ENCODE peak calls at places on chromosomes 16 and 17, in ten cellular contexts. D is activated CD4-positive, alpha-beta T cell treated with anti-CD3 and anti-CD28 coated beads for 36 hours; H is AG09319; V is GM04504; R is HFFc6; Y is RPMI8226; I is brain microvascular endothelial cell; C is left ventricle myocardium inferior; A is transverse colon; G is activated T-cell treated with anti-CD3 and anti-CD28 coated beads, Interleukin-2, amount 50 U/mL, for 72 hours. F is an unnamed sample.

GRCh38 chr16:57723170-57723569 is 12.4 kb upstream of the KATNB1 start:
- DNase-seq in A (no peak), C (no peak), D (no peak), Y (no peak), H (no peak), R (no peak), V (no peak), I (no peak), G (no peak), F (no peak)

GRCh38 chr17:56499799-56500388 is 93.6 kb upstream of the NOG start:
- DNase-seq in D (peak), V (no peak), I (peak), R (peak), A (no peak), G (peak), C (no peak), Y (peak), H (no peak), F (peak)

GRCh38 chr17:64171041-64171440 is 41.1 kb upstream of the ERN1 start:
- DNase-seq in D (no peak), V (no peak), Y (no peak), G (no peak), R (no peak), I (no peak), H (no peak), C (no peak), A (no peak), F (no peak)

GRCh38 chr17:19262650-19263620 is 25.8 kb downstream of the EPN2 start:
- DNase-seq in D (peak), I (peak), R (peak), C (no peak), H (no peak), V (no peak), Y (no peak), A (no peak), G (no peak), F (no peak)

GRCh38 chr16:75263963-75264445 is 12.6 kb upstream of the BCAR1 start:
- DNase-seq in G (no peak), Y (no peak), A (peak), I (no peak), H (no peak), R (no peak), V (no peak), D (no peak), C (no peak), F (peak)

GRCh38 chr16:69240336-69240735 is 53.4 kb downstream of the SNTB2 start:
- DNase-seq in R (peak), A (no peak), H (no peak), D (no peak), C (no peak), V (no peak), Y (no peak), I (peak), G (no peak), F (no peak)

GRCh38 chr16:1991135-1991551 is 1.4 kb downstream of the SYNGR3 start:
- DNase-seq in C (no peak), R (no peak), I (no peak), H (no peak), V (no peak), Y (no peak), G (peak), A (peak), D (peak), F (no peak)

GRCh38 chr16:56426585-56426984 is 1.2 kb upstream of the AMFR start:
- DNase-seq in A (no peak), H (no peak), Y (no peak), D (no peak), R (no peak), I (no peak), V (no peak), G (no peak), C (no peak), F (no peak)

GRCh38 chr16:71754108-71754507 is 29.6 kb upstream of the PHLPP2 start:
- DNase-seq in I (no peak), D (no peak), C (no peak), Y (no peak), G (no peak), V (no peak), A (no peak), H (no peak), R (no peak), F (no peak)

GRCh38 chr16:89136931-89137330 is 34.6 kb upstream of the CDH15 start:
- DNase-seq in V (no peak), Y (no peak), H (no peak), C (no peak), A (no peak), R (no peak), D (no peak), G (no peak), I (no peak), F (no peak)

GRCh38 chr16:56093055-56093454 is 98.2 kb upstream of the GNAO1 start:
- DNase-seq in I (no peak), D (no peak), G (no peak), C (no peak), Y (no peak), H (no peak), A (no peak), V (no peak), R (no peak), F (no peak)

GRCh38 chr16:58717994-58718393 is 16.1 kb downstream of the GOT2 start:
- DNase-seq in V (no peak), A (no peak), H (no peak), C (no peak), D (no peak), Y (no peak), R (no peak), I (no peak), G (no peak), F (no peak)

GRCh38 chr17:35804658-35805192 is 4.6 kb upstream of the TAF15 start:
- DNase-seq in D (peak), Y (peak), I (peak), A (peak), V (peak), G (peak), R (peak), C (no peak), H (peak), F (peak)

GRCh38 chr17:64982139-64982802 is 63.0 kb upstream of the LRRC37A3 start:
- DNase-seq in C (no peak), D (no peak), V (no peak), H (no peak), I (no peak), R (peak), Y (no peak), G (no peak), A (no peak), F (no peak)

GRCh38 chr17:68777243-68777855 is 176.2 kb upstream of the FAM20A start:
- DNase-seq in Y (peak), G (peak), A (peak), D (peak), C (peak), R (peak), I (peak), V (peak), H (peak), F (no peak)

GRCh38 chr16:89035013-89035697 is 58.1 kb upstream of the CBFA2T3 start:
- DNase-seq in R (no peak), V (no peak), I (no peak), A (no peak), H (no peak), G (no peak), C (no peak), D (peak), Y (no peak), F (no peak)

GRCh38 chr16:2603165-2604015 is 65.6 kb downstream of the PDPK1 start:
- DNase-seq in Y (peak), G (peak), H (peak), D (peak), A (peak), C (peak), V (peak), I (peak), R (peak), F (peak)

GRCh38 chr17:81840826-81841778 is 6.3 kb upstream of the PPP1R27 start:
- DNase-seq in G (no peak), I (no peak), D (no peak), V (no peak), H (no peak), A (no peak), C (peak), R (no peak), Y (no peak), F (no peak)

GRCh38 chr17:79664925-79665738 is 54.3 kb upstream of the RBFOX3 start:
- DNase-seq in Y (peak), D (no peak), R (no peak), A (peak), C (peak), V (peak), G (no peak), I (no peak), H (no peak), F (peak)

GRCh38 chr17:2399572-2400473 is 1.0 kb downstream of the MNT start:
- DNase-seq in H (peak), D (peak), Y (peak), I (peak), G (peak), C (peak), A (peak), R (peak), V (peak), F (peak)

GRCh38 chr16:73213761-73214480 is 166.0 kb upstream of the ZFHX3 start:
- DNase-seq in I (no peak), D (no peak), R (no peak), G (no peak), H (peak), Y (no peak), A (no peak), V (peak), C (no peak), F (peak)